ENCODE peak calls at places on chromosomes 4 and X, in six cellular contexts. M, E, A, S, J and T are unnamed samples.

GRCh38 chr4:110394871-110395270 is 81.1 kb upstream of the ENPEP start:
- DNase-seq in E (no peak), M (no peak), J (no peak), S (no peak), A (no peak), T (no peak)

GRCh38 chrX:65586491-65586890 is 51.9 kb upstream of the LAS1L start:
- DNase-seq in M (peak; percentile 22), A (no peak), E (no peak), S (peak; percentile 55), J (no peak), T (no peak)

GRCh38 chr4:106201373-106201772 is 114.6 kb downstream of the TBCK start:
- DNase-seq in S (peak; percentile 12), A (peak; percentile 30), M (no peak), J (peak; percentile 8), E (peak; percentile 14), T (peak; percentile 24)

GRCh38 chr4:15893967-15894366 is 44.6 kb downstream of the FGFBP1 start:
- DNase-seq in E (no peak), S (peak; percentile 98), A (no peak), M (peak; percentile 99), J (peak; percentile 99), T (no peak)

GRCh38 chr4:8761167-8761823 is 110.3 kb downstream of the HMX1 start:
- DNase-seq in S (no peak), E (no peak), J (no peak), M (no peak), A (no peak), T (no peak)

GRCh38 chr4:181264908-181265307 is 978.3 kb upstream of the TENM3 start:
- DNase-seq in E (no peak), M (no peak), S (no peak), A (peak; percentile 49), J (no peak), T (no peak)

GRCh38 chrX:134543201-134543797 is 83.3 kb downstream of the HPRT1 start:
- DNase-seq in S (no peak), E (no peak), J (no peak), M (no peak), A (peak; percentile 41), T (no peak)

GRCh38 chr4:150415213-150415612 is 166.7 kb upstream of the MAB21L2 start:
- DNase-seq in A (no peak), E (no peak), S (peak; percentile 42), M (peak; percentile 10), J (no peak), T (no peak)

GRCh38 chr4:104901438-104901837 is 245.2 kb upstream of the TET2 start:
- DNase-seq in A (peak; percentile 45), E (no peak), S (no peak), M (peak; percentile 46), J (peak; percentile 2), T (no peak)

GRCh38 chr4:81682492-81682891 is 210.8 kb upstream of the RASGEF1B start:
- DNase-seq in S (no peak), J (no peak), M (no peak), A (peak; percentile 22), E (no peak), T (no peak)

GRCh38 chr4:177108708-177109107 is 201.0 kb upstream of the NEIL3 start:
- DNase-seq in S (peak; percentile 68), M (peak; percentile 17), J (peak; percentile 21), E (no peak), A (peak; percentile 4), T (peak; percentile 35)

GRCh38 chrX:24610540-24610939 is 36.6 kb downstream of the PCYT1B start:
- DNase-seq in M (no peak), E (no peak), J (no peak), A (no peak), S (no peak), T (no peak)

GRCh38 chr4:41360911-41361830 is 104.4 kb downstream of the UCHL1 start:
- DNase-seq in M (no peak), A (peak; percentile 61), E (no peak), S (no peak), J (peak; percentile 13), T (no peak)

GRCh38 chr4:128560754-128561495 is 248.6 kb upstream of the JADE1 start:
- DNase-seq in A (no peak), E (no peak), S (peak; percentile 77), M (no peak), J (no peak), T (no peak)
- H3K4me2 ChIP-seq in A (no peak overlapping the region), E (no peak overlapping the region), S (peak overlapping the region; percentile 14), M (no peak overlapping the region), J (no peak overlapping the region), T (no peak overlapping the region)

DNA sequence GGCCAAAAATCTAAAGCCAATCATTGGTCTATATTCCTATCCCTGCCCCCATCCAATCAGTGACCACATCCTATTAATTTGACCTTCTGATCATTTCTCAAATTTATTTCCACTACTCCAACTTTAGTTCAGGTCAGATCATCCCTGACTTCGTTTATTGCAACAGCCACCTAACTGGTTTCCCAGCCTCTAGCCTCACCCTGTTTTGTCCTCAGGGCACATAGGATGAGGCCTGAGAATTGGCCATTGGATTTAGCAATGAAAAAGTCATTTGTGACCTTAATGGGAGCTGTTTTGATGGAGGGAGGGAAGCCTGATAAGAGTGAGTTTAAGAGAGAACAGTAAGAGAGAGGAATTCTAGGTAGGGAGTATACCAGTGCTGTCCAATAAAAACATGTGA is 155.0 kb downstream of the AMMECR1 start:
- DNase-seq in E (no peak), S (no peak), J (peak; percentile 49), M (no peak), A (no peak), T (no peak)
- TF ChIP-seq CTCF in E (no peak), S (no peak), J (no peak), M (no peak), A (no peak), T (no peak)

GRCh38 chrX:101080326-101080725 is 1.6 kb downstream of the TMEM35A start:
- DNase-seq in A (no peak), S (no peak), M (no peak), J (no peak), E (no peak), T (no peak)
- H3K4me2 ChIP-seq in A (peak overlapping the region; percentile 87), S (peak overlapping the region; percentile 83), M (peak overlapping the region; percentile 91), J (no peak overlapping the region), E (no peak overlapping the region), T (no peak overlapping the region)

GRCh38 chr4:143184217-143184502 is 557 bp upstream of the USP38 start:
- DNase-seq in J (no peak), M (no peak), S (no peak), E (peak; percentile 11), A (no peak), T (no peak)

GRCh38 chr4:143185253-143186107 is 763 bp downstream of the USP38 start:
- DNase-seq in J (peak; percentile 48), S (peak; percentile 8), E (peak; percentile 46), M (no peak), A (peak; percentile 65), T (peak; percentile 41)

GRCh38 chr4:143183513-143184216 is 1.1 kb upstream of the USP38 start:
- DNase-seq in E (no peak), M (no peak), S (no peak), A (no peak), J (no peak), T (no peak)

GRCh38 chr4:143186202-143186601 is 1.5 kb downstream of the USP38 start:
- DNase-seq in E (no peak), M (peak; percentile 45), A (no peak), S (peak; percentile 24), J (peak; percentile 19), T (no peak)

DNA sequence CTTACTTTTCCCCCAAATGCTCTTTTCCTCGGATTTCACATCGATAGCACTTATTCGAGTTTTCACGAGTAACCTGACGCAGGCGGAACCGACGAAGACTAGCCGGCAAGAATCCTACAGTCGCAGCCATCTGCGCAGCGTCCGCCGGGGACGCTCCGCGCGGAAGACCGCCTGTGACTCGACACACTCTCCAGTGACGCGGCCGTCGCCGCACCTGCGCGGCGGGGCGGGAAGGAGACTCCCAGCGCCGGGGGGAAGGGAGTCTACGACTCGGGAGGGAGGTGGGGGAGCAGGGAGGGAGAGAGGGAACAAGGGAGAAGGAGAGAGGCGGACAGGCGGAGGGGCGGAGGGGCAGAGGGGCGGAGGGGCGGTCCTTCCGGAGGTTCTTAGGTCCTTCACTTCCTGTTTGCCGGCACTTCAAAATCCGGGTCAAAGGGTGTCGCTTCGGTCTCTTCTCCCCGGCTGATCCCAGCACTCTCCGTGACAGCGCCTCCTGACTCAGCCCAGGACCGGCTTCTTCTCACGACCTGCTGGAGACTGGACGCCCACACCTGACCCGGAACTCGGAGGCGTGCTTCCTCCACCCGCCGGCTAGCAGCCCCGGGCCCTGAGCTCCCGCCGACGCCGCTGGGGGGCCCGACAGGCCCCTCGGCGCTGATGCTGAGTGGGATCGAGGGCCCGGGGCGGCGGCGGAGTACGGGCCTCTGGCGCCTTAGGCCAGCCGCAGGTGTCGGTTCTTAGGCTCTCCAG is at the start of gene USP38:
- DNase-seq in M (peak; percentile 90), A (peak; percentile 94), E (peak; percentile 90), S (peak; percentile 94), J (peak; percentile 95), T (peak; percentile 93)
- TF ChIP-seq CTCF in M (no peak), A (no peak), E (peak; percentile 46), S (peak; percentile 14), J (no peak), T (no peak)